ENCODE peak calls at places on chromosomes 2 and 18, in nine cellular contexts. A, U, S, C, D, F, B, I and N are unnamed samples.

GRCh38 chr2:64402876-64403275 is 51.1 kb upstream of the LGALSL start:
- DNase-seq in A (no peak), U (no peak), S (no peak), C (no peak), D (no peak), F (no peak), B (no peak), I (peak; percentile 46), N (no peak)

GRCh38 chr2:47072018-47072691 is 83.0 kb downstream of the STPG4 start:
- DNase-seq in A (peak; percentile 70), U (peak; percentile 77), S (peak; percentile 70), C (peak; percentile 82), D (peak; percentile 95), F (no peak), B (no peak), I (peak; percentile 57), N (no peak)

GRCh38 chr2:233119123-233119522 is 59.0 kb downstream of the INPP5D start:
- DNase-seq in A (no peak), U (no peak), S (no peak), C (no peak), D (peak; percentile 2), F (no peak), B (no peak), I (no peak), N (no peak)

GRCh38 chr2:66748939-66749338 is 314.0 kb downstream of the MEIS1 start:
- DNase-seq in A (no peak), U (no peak), S (no peak), C (no peak), D (no peak), F (no peak), B (no peak), I (no peak), N (no peak)

GRCh38 chr2:46555011-46555410 is 75.6 kb downstream of the TMEM247 start:
- DNase-seq in A (no peak), U (no peak), S (peak; percentile 51), C (no peak), D (no peak), F (no peak), B (no peak), I (no peak), N (no peak)

GRCh38 chr2:71240794-71241193 is 13.9 kb upstream of the PAIP2B start:
- DNase-seq in A (no peak), U (no peak), S (no peak), C (no peak), D (no peak), F (no peak), B (no peak), I (no peak), N (no peak)

GRCh38 chr2:15729709-15730544 is 138.3 kb downstream of the DDX1 start:
- DNase-seq in A (no peak), U (no peak), S (no peak), C (no peak), D (no peak), F (no peak), B (no peak), I (no peak), N (no peak)

GRCh38 chr2:42969231-42970150 is 177.1 kb upstream of the HAAO start:
- DNase-seq in A (peak; percentile 92), U (no peak), S (no peak), C (no peak), D (peak; percentile 32), F (no peak), B (no peak), I (no peak), N (no peak)

GRCh38 chr2:16643099-16643498 is 22.5 kb downstream of the CYRIA start:
- DNase-seq in A (no peak), U (no peak), S (no peak), C (no peak), D (no peak), F (no peak), B (no peak), I (no peak), N (no peak)

GRCh38 chr2:207558106-207558505 is 28.3 kb downstream of the CREB1 start:
- DNase-seq in A (peak; percentile 90), U (no peak), S (no peak), C (no peak), D (no peak), F (no peak), B (no peak), I (no peak), N (no peak)

GRCh38 chr2:162403884-162404283 is 60.0 kb downstream of the GCA start:
- DNase-seq in A (peak; percentile 17), U (no peak), S (no peak), C (no peak), D (no peak), F (no peak), B (no peak), I (peak; percentile 23), N (no peak)

GRCh38 chr2:201419057-201419635 is 32.1 kb downstream of the TRAK2 start:
- DNase-seq in A (no peak), U (no peak), S (no peak), C (no peak), D (no peak), F (no peak), B (no peak), I (peak; percentile 40), N (no peak)

GRCh38 chr2:9656270-9656766 is 25.5 kb upstream of the YWHAQ start:
- DNase-seq in A (peak; percentile 97), U (no peak), S (peak; percentile 49), C (no peak), D (no peak), F (peak; percentile 10), B (peak; percentile 86), I (no peak), N (no peak)

GRCh38 chr2:137674991-137675390 is 289.3 kb upstream of the HNMT start:
- DNase-seq in A (no peak), U (no peak), S (no peak), C (no peak), D (no peak), F (no peak), B (no peak), I (no peak), N (no peak)

GRCh38 chr18:2917255-2918047 is 70.6 kb downstream of the EMILIN2 start:
- DNase-seq in A (no peak), U (no peak), S (peak; percentile 39), C (no peak), D (no peak), F (no peak), B (no peak), I (peak; percentile 50), N (no peak)

GRCh38 chr18:2920546-2921343 is 73.9 kb downstream of the EMILIN2 start:
- DNase-seq in A (no peak), U (no peak), S (no peak), C (no peak), D (no peak), F (no peak), B (no peak), I (no peak), N (no peak)

GRCh38 chr18:2918761-2919550 is 72.2 kb downstream of the EMILIN2 start:
- DNase-seq in A (no peak), U (no peak), S (no peak), C (peak; percentile 6), D (no peak), F (no peak), B (no peak), I (peak; percentile 27), N (no peak)

GRCh38 chr18:2920027-2920426 is 73.2 kb downstream of the EMILIN2 start:
- DNase-seq in A (no peak), U (no peak), S (no peak), C (peak; percentile 11), D (no peak), F (no peak), B (no peak), I (peak; percentile 13), N (no peak)

GRCh38 chr18:2919600-2919999 is 72.8 kb downstream of the EMILIN2 start:
- DNase-seq in A (no peak), U (no peak), S (no peak), C (peak; percentile 3), D (no peak), F (no peak), B (no peak), I (peak; percentile 16), N (no peak)
- H3K36me3 ChIP-seq in A (peaks cover 61% of the 10 kb centered on the region), U (peaks cover 24% of the 10 kb centered on the region), S (peaks cover 6% of the 10 kb centered on the region), C (no peaks in the 10 kb centered on the region), D (peaks cover 86% of the 10 kb centered on the region), F (peaks cover 54% of the 10 kb centered on the region), B (peaks cover 81% of the 10 kb centered on the region), I (peaks cover 12% of the 10 kb centered on the region), N (peaks cover 70% of the 10 kb centered on the region)

GRCh38 chr2:145185696-145186095 is 665.8 kb upstream of the ZEB2 start:
- DNase-seq in A (peak; percentile 84), U (no peak), S (no peak), C (no peak), D (no peak), F (no peak), B (no peak), I (no peak), N (no peak)

GRCh38 chr2:145190031-145190703 is 670.2 kb upstream of the ZEB2 start:
- DNase-seq in A (peak; percentile 19), U (no peak), S (peak; percentile 78), C (no peak), D (no peak), F (no peak), B (no peak), I (no peak), N (no peak)

GRCh38 chr2:145184741-145185671 is 665.1 kb upstream of the ZEB2 start:
- DNase-seq in A (peak; percentile 62), U (no peak), S (peak; percentile 12), C (no peak), D (no peak), F (no peak), B (no peak), I (no peak), N (no peak)

GRCh38 chr2:145186303-145186702 is 666.4 kb upstream of the ZEB2 start:
- DNase-seq in A (peak; percentile 23), U (no peak), S (peak; percentile 20), C (peak; percentile 20), D (peak; percentile 69), F (no peak), B (no peak), I (no peak), N (no peak)
- H3K36me3 ChIP-seq in A (no peaks in the 10 kb centered on the region), U (no peaks in the 10 kb centered on the region), S (no peaks in the 10 kb centered on the region), C (no peaks in the 10 kb centered on the region), D (no peaks in the 10 kb centered on the region), F (no peaks in the 10 kb centered on the region), B (no peaks in the 10 kb centered on the region), I (no peaks in the 10 kb centered on the region), N (no peaks in the 10 kb centered on the region)

DNA sequence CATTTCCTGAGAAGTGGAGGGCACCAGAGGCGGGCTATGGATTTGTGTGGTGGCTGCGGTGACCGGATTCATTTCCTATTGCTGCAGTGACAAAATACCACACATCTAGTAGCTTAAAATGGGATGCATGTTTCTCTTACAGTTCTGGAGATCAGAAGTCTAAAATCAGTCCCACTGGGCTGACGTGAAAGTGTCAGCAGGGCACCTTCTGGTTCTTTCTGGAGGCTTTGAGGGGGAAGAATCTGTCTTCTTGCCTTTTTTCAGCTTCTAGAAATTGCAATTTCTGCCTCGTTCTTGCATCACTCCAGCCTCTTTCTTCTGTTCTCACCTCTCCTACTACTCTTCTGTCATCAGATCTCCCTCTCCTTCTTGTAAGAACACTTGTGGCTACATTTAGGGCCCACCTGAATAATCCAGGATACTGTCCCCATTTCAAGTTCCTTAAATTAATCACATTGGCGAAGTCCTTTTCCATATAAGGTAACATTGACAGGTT is 111.2 kb downstream of the MARCHF4 start:
- DNase-seq in A (no peak), U (no peak), S (no peak), C (no peak), D (no peak), F (no peak), B (no peak), I (no peak), N (no peak)
- H3K36me3 ChIP-seq in A (peaks cover 2% of the 10 kb centered on the region), U (no peaks in the 10 kb centered on the region), S (no peaks in the 10 kb centered on the region), C (no peaks in the 10 kb centered on the region), D (no peaks in the 10 kb centered on the region), F (no peaks in the 10 kb centered on the region), B (no peaks in the 10 kb centered on the region), I (no peaks in the 10 kb centered on the region), N (no peaks in the 10 kb centered on the region)

GRCh38 chr2:3406501-3406900 is 27.0 kb downstream of the TRAPPC12 start:
- DNase-seq in A (no peak), U (no peak), S (no peak), C (no peak), D (no peak), F (no peak), B (no peak), I (no peak), N (no peak)
- H3K36me3 ChIP-seq in A (peaks cover 27% of the 10 kb centered on the region), U (peaks cover 13% of the 10 kb centered on the region), S (peaks cover 4% of the 10 kb centered on the region), C (no peaks in the 10 kb centered on the region), D (peaks cover 20% of the 10 kb centered on the region), F (peaks cover 13% of the 10 kb centered on the region), B (peaks cover 31% of the 10 kb centered on the region), I (no peaks in the 10 kb centered on the region), N (peaks cover 29% of the 10 kb centered on the region)